ENCODE peak calls at places on chromosomes 7 and 10, in six cellular contexts. J is tibial artery; H is HCT116; O is heart right ventricle; A is CD8-positive, alpha-beta memory T cell; C is uterus. W is an unnamed sample. For H3K4me1 and H3K36me3, the result is how much of the 10 kb centered on the place peaks cover.

GRCh38 chr10:32692174-32692573 is 246.2 kb downstream of the CCDC7 start:
- DNase-seq in J (no peak), H (peak), O (no peak), A (no peak), C (no peak), W (peak)

GRCh38 chr10:128744092-128744491 is 617.9 kb upstream of the MKI67 start:
- DNase-seq in J (no peak), H (no peak), O (no peak), A (no peak), C (no peak), W (no peak)

GRCh38 chr10:69800109-69800508 is 1.6 kb upstream of the COL13A1 start:
- DNase-seq in J (no peak), H (peak), O (no peak), A (no peak), C (no peak), W (peak)

GRCh38 chr10:82558208-82558607 is 683.2 kb downstream of the NRG3 start:
- DNase-seq in J (no peak), H (no peak), O (no peak), A (no peak), C (no peak), W (no peak)

GRCh38 chr10:30589441-30589840 is 40.1 kb downstream of the LYZL2 start:
- DNase-seq in J (peak), H (no peak), O (peak), A (no peak), C (no peak), W (no peak)

GRCh38 chr7:47336178-47337020 is 245.5 kb downstream of the TNS3 start:
- DNase-seq in J (peak), H (no peak), O (peak), A (no peak), C (no peak), W (peak)

GRCh38 chr7:1850976-1851571 is 181.0 kb downstream of the ELFN1 start:
- DNase-seq in J (no peak), H (no peak), O (peak), A (no peak), C (no peak), W (no peak)

GRCh38 chr7:159025161-159025779 is 119.4 kb downstream of the VIPR2 start:
- DNase-seq in J (peak), H (no peak), O (no peak), A (no peak), C (no peak), W (no peak)

GRCh38 chr10:71748671-71749191 is 24.6 kb downstream of the VSIR start:
- DNase-seq in J (peak), H (no peak), O (peak), A (peak), C (peak), W (no peak)

GRCh38 chr10:130882911-130883310 is 428.6 kb downstream of the TCERG1L start:
- DNase-seq in J (no peak), H (no peak), O (no peak), A (no peak), C (no peak), W (no peak)

GRCh38 chr10:86364551-86365345 is 1.8 kb downstream of the GRID1 start:
- DNase-seq in J (peak), H (no peak), O (no peak), A (no peak), C (no peak), W (no peak)

GRCh38 chr7:29606287-29606721 is 42.7 kb downstream of the PRR15 start:
- DNase-seq in J (no peak), H (no peak), O (no peak), A (no peak), C (peak), W (no peak)

GRCh38 chr10:72340510-72340895 is 14.2 kb downstream of the DNAJB12 start:
- DNase-seq in J (no peak), H (no peak), O (peak), A (peak), C (peak), W (peak)

GRCh38 chr10:133260895-133261725 is 15.6 kb downstream of the ADAM8 start:
- DNase-seq in J (peak), H (no peak), O (peak), A (peak), C (peak), W (peak)
- H3K4me3 ChIP-seq in J (peak), H (peak), O (peak), A (peak), C (peak), W (peak)

GRCh38 chr7:80330434-80330833 is 181.4 kb downstream of the GNAT3 start:
- DNase-seq in J (no peak), H (no peak), O (no peak), A (no peak), C (no peak), W (no peak)
- H3K4me1 ChIP-seq in J (under half), H (under half), O (under half), A (under half), C (under half), W (under half)

GRCh38 chr10:124059552-124059951 is 33.8 kb downstream of the CHST15 start:
- DNase-seq in J (no peak), H (no peak), O (no peak), A (no peak), C (no peak), W (no peak)
- H3K36me3 ChIP-seq in J (under half), H (under half), O (under half), A (under half), C (under half), W (under half)

DNA sequence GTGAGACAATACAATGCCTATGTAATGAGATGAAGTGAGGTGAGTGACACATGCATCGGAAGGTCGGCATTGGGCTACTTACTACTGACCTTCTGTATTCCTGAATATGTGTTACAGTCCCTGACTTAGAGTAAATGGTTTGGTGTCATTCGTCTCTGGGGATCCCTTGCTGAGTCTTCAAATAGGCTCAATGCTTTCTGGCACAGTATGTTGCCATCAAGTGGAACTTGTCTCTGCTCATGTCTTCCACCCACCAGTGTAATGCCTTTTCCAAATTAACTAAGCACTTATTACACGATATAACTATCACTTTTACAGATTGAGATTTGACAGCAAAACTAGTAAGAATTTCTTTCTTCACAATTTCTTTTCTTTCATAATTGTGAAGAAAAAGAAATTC is 10.9 kb downstream of the CUL2 start:
- DNase-seq in J (no peak), H (no peak), O (no peak), A (no peak), C (no peak), W (no peak)
- H3K4me3 ChIP-seq in J (no peak), H (no peak), O (no peak), A (no peak), C (no peak), W (no peak)

DNA sequence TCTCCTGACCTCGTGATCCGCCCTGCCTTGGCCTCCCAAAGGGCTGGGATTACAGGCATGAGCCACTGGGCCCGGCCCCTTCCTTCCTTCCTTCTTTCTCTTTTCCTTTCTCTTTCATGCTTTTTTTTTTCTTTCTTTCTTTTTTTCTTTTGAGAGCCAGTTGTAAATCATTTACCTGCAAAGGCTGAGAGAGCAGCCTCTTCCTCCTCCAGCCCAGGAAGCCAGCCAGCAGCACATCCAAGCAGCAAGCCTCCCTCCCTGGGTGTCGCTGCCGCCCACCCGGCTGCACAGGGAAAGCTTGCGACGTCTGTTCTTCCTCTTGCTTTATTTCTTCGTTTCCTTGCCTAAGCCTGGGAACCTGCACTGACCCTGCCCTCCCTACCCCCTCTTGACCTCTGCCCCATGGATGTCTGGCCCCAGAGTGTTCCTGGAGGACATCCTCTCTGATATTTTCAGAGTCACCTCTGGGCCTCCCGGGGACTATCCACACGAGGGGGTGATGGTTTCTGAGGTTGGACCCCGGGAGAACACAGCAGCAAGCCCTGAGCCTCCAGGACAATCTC is 62.8 kb upstream of the MYL10 start:
- DNase-seq in J (no peak), H (no peak), O (no peak), A (no peak), C (no peak), W (no peak)
- H3K4me1 ChIP-seq in J (under half), H (under half), O (under half), A (under half), C (under half), W (under half)